ENCODE peak calls at places on chromosomes 13 and 19, in nine cellular contexts. One of them, this sample, is unnamed.

GRCh38 chr19:42512743-42513304 is 15.5 kb downstream of the CEACAM1 start:
- DNase-seq in AG09309: no peak
- DNase-seq in amygdala: no peak
- DNase-seq in astrocyte: no peak
- DNase-seq in activated CD4-positive, alpha-beta T cell treated with anti-CD3 and anti-CD28 coated beads, Interleukin-2, amount 50 U/mL, for 24 hours: no peak
- DNase-seq in stimulated activated CD8-positive, alpha-beta memory T cell treated with anti-CD3 and anti-CD28 coated beads, Interleukin-2, amount 100 ng/mL, for 1 hour: no peak
- DNase-seq in activated CD4-positive, CD25-positive, alpha-beta regulatory T cell: no peak
- DNase-seq in NCI-H748 treated with DMSO at 0.1 percent for 48 hours: no peak
- DNase-seq in left ventricle myocardium superior: no peak
- DNase-seq in this sample: no peak

GRCh38 chr19:58498316-58499020 is 13.3 kb downstream of the SLC27A5 start:
- DNase-seq in amygdala: no peak
- DNase-seq in activated CD4-positive, CD25-positive, alpha-beta regulatory T cell: no peak
- DNase-seq in NCI-H748 treated with DMSO at 0.1 percent for 48 hours: no peak
- DNase-seq in AG09309: no peak
- DNase-seq in activated CD4-positive, alpha-beta T cell treated with anti-CD3 and anti-CD28 coated beads, Interleukin-2, amount 50 U/mL, for 24 hours: no peak
- DNase-seq in stimulated activated CD8-positive, alpha-beta memory T cell treated with anti-CD3 and anti-CD28 coated beads, Interleukin-2, amount 100 ng/mL, for 1 hour: no peak
- DNase-seq in astrocyte: no peak
- DNase-seq in left ventricle myocardium superior: peak
- DNase-seq in this sample: no peak

GRCh38 chr19:45601115-45601514 is 897 bp downstream of the GPR4 start:
- DNase-seq in NCI-H748 treated with DMSO at 0.1 percent for 48 hours: no peak
- DNase-seq in AG09309: no peak
- DNase-seq in activated CD4-positive, alpha-beta T cell treated with anti-CD3 and anti-CD28 coated beads, Interleukin-2, amount 50 U/mL, for 24 hours: no peak
- DNase-seq in astrocyte: no peak
- DNase-seq in left ventricle myocardium superior: no peak
- DNase-seq in amygdala: no peak
- DNase-seq in activated CD4-positive, CD25-positive, alpha-beta regulatory T cell: no peak
- DNase-seq in stimulated activated CD8-positive, alpha-beta memory T cell treated with anti-CD3 and anti-CD28 coated beads, Interleukin-2, amount 100 ng/mL, for 1 hour: no peak
- DNase-seq in this sample: no peak

GRCh38 chr13:30972888-30973377 is 40.5 kb downstream of the TEX26 start:
- DNase-seq in AG09309: peak
- DNase-seq in activated CD4-positive, CD25-positive, alpha-beta regulatory T cell: no peak
- DNase-seq in left ventricle myocardium superior: no peak
- DNase-seq in astrocyte: peak
- DNase-seq in stimulated activated CD8-positive, alpha-beta memory T cell treated with anti-CD3 and anti-CD28 coated beads, Interleukin-2, amount 100 ng/mL, for 1 hour: no peak
- DNase-seq in activated CD4-positive, alpha-beta T cell treated with anti-CD3 and anti-CD28 coated beads, Interleukin-2, amount 50 U/mL, for 24 hours: no peak
- DNase-seq in amygdala: no peak
- DNase-seq in NCI-H748 treated with DMSO at 0.1 percent for 48 hours: no peak
- DNase-seq in this sample: no peak

GRCh38 chr19:48625891-48626327 is 6.6 kb downstream of the SPHK2 start:
- DNase-seq in activated CD4-positive, alpha-beta T cell treated with anti-CD3 and anti-CD28 coated beads, Interleukin-2, amount 50 U/mL, for 24 hours: no peak
- DNase-seq in stimulated activated CD8-positive, alpha-beta memory T cell treated with anti-CD3 and anti-CD28 coated beads, Interleukin-2, amount 100 ng/mL, for 1 hour: no peak
- DNase-seq in astrocyte: no peak
- DNase-seq in AG09309: no peak
- DNase-seq in left ventricle myocardium superior: no peak
- DNase-seq in NCI-H748 treated with DMSO at 0.1 percent for 48 hours: no peak
- DNase-seq in activated CD4-positive, CD25-positive, alpha-beta regulatory T cell: no peak
- DNase-seq in amygdala: no peak
- DNase-seq in this sample: no peak

GRCh38 chr13:75263741-75264407 is 218.1 kb downstream of the TBC1D4 start:
- DNase-seq in AG09309: peak
- DNase-seq in left ventricle myocardium superior: no peak
- DNase-seq in activated CD4-positive, alpha-beta T cell treated with anti-CD3 and anti-CD28 coated beads, Interleukin-2, amount 50 U/mL, for 24 hours: no peak
- DNase-seq in NCI-H748 treated with DMSO at 0.1 percent for 48 hours: no peak
- DNase-seq in amygdala: no peak
- DNase-seq in activated CD4-positive, CD25-positive, alpha-beta regulatory T cell: no peak
- DNase-seq in astrocyte: peak
- DNase-seq in stimulated activated CD8-positive, alpha-beta memory T cell treated with anti-CD3 and anti-CD28 coated beads, Interleukin-2, amount 100 ng/mL, for 1 hour: no peak
- DNase-seq in this sample: no peak

GRCh38 chr13:59547950-59548349 is 615.8 kb downstream of the DIAPH3 start:
- DNase-seq in amygdala: no peak
- DNase-seq in activated CD4-positive, alpha-beta T cell treated with anti-CD3 and anti-CD28 coated beads, Interleukin-2, amount 50 U/mL, for 24 hours: no peak
- DNase-seq in activated CD4-positive, CD25-positive, alpha-beta regulatory T cell: no peak
- DNase-seq in NCI-H748 treated with DMSO at 0.1 percent for 48 hours: no peak
- DNase-seq in left ventricle myocardium superior: no peak
- DNase-seq in AG09309: no peak
- DNase-seq in astrocyte: no peak
- DNase-seq in stimulated activated CD8-positive, alpha-beta memory T cell treated with anti-CD3 and anti-CD28 coated beads, Interleukin-2, amount 100 ng/mL, for 1 hour: no peak
- DNase-seq in this sample: no peak

GRCh38 chr13:99197257-99197651 is 3.4 kb upstream of the UBAC2 start:
- DNase-seq in activated CD4-positive, alpha-beta T cell treated with anti-CD3 and anti-CD28 coated beads, Interleukin-2, amount 50 U/mL, for 24 hours: no peak
- DNase-seq in stimulated activated CD8-positive, alpha-beta memory T cell treated with anti-CD3 and anti-CD28 coated beads, Interleukin-2, amount 100 ng/mL, for 1 hour: no peak
- DNase-seq in amygdala: no peak
- DNase-seq in astrocyte: no peak
- DNase-seq in NCI-H748 treated with DMSO at 0.1 percent for 48 hours: no peak
- DNase-seq in left ventricle myocardium superior: no peak
- DNase-seq in activated CD4-positive, CD25-positive, alpha-beta regulatory T cell: no peak
- DNase-seq in AG09309: no peak
- DNase-seq in this sample: no peak

GRCh38 chr13:110475550-110476219 is 85.8 kb downstream of the RAB20 start:
- DNase-seq in activated CD4-positive, alpha-beta T cell treated with anti-CD3 and anti-CD28 coated beads, Interleukin-2, amount 50 U/mL, for 24 hours: no peak
- DNase-seq in NCI-H748 treated with DMSO at 0.1 percent for 48 hours: no peak
- DNase-seq in stimulated activated CD8-positive, alpha-beta memory T cell treated with anti-CD3 and anti-CD28 coated beads, Interleukin-2, amount 100 ng/mL, for 1 hour: no peak
- DNase-seq in activated CD4-positive, CD25-positive, alpha-beta regulatory T cell: no peak
- DNase-seq in astrocyte: no peak
- DNase-seq in amygdala: no peak
- DNase-seq in left ventricle myocardium superior: no peak
- DNase-seq in AG09309: no peak
- DNase-seq in this sample: no peak

GRCh38 chr13:44652223-44652622 is 76.1 kb upstream of the TSC22D1 start:
- DNase-seq in activated CD4-positive, alpha-beta T cell treated with anti-CD3 and anti-CD28 coated beads, Interleukin-2, amount 50 U/mL, for 24 hours: no peak
- DNase-seq in AG09309: no peak
- DNase-seq in astrocyte: no peak
- DNase-seq in left ventricle myocardium superior: no peak
- DNase-seq in NCI-H748 treated with DMSO at 0.1 percent for 48 hours: no peak
- DNase-seq in activated CD4-positive, CD25-positive, alpha-beta regulatory T cell: no peak
- DNase-seq in amygdala: no peak
- DNase-seq in stimulated activated CD8-positive, alpha-beta memory T cell treated with anti-CD3 and anti-CD28 coated beads, Interleukin-2, amount 100 ng/mL, for 1 hour: no peak
- DNase-seq in this sample: no peak

GRCh38 chr19:58279042-58279924 is 528 bp downstream of the ZNF8 start:
- DNase-seq in left ventricle myocardium superior: peak
- DNase-seq in astrocyte: peak
- DNase-seq in activated CD4-positive, alpha-beta T cell treated with anti-CD3 and anti-CD28 coated beads, Interleukin-2, amount 50 U/mL, for 24 hours: peak
- DNase-seq in stimulated activated CD8-positive, alpha-beta memory T cell treated with anti-CD3 and anti-CD28 coated beads, Interleukin-2, amount 100 ng/mL, for 1 hour: no peak
- DNase-seq in amygdala: peak
- DNase-seq in activated CD4-positive, CD25-positive, alpha-beta regulatory T cell: peak
- DNase-seq in AG09309: peak
- DNase-seq in NCI-H748 treated with DMSO at 0.1 percent for 48 hours: peak
- DNase-seq in this sample: peak

GRCh38 chr13:98938801-98939200 is 39.1 kb downstream of the DOCK9 start:
- DNase-seq in activated CD4-positive, CD25-positive, alpha-beta regulatory T cell: no peak
- DNase-seq in left ventricle myocardium superior: no peak
- DNase-seq in activated CD4-positive, alpha-beta T cell treated with anti-CD3 and anti-CD28 coated beads, Interleukin-2, amount 50 U/mL, for 24 hours: no peak
- DNase-seq in AG09309: no peak
- DNase-seq in NCI-H748 treated with DMSO at 0.1 percent for 48 hours: no peak
- DNase-seq in stimulated activated CD8-positive, alpha-beta memory T cell treated with anti-CD3 and anti-CD28 coated beads, Interleukin-2, amount 100 ng/mL, for 1 hour: no peak
- DNase-seq in astrocyte: no peak
- DNase-seq in amygdala: no peak
- DNase-seq in this sample: no peak

GRCh38 chr13:24233351-24233901 is 72.9 kb downstream of the SPATA13 start:
- DNase-seq in activated CD4-positive, CD25-positive, alpha-beta regulatory T cell: no peak
- DNase-seq in NCI-H748 treated with DMSO at 0.1 percent for 48 hours: no peak
- DNase-seq in activated CD4-positive, alpha-beta T cell treated with anti-CD3 and anti-CD28 coated beads, Interleukin-2, amount 50 U/mL, for 24 hours: no peak
- DNase-seq in astrocyte: peak
- DNase-seq in left ventricle myocardium superior: no peak
- DNase-seq in amygdala: no peak
- DNase-seq in AG09309: peak
- DNase-seq in stimulated activated CD8-positive, alpha-beta memory T cell treated with anti-CD3 and anti-CD28 coated beads, Interleukin-2, amount 100 ng/mL, for 1 hour: no peak
- DNase-seq in this sample: no peak

GRCh38 chr19:18589380-18590272 is 1.0 kb downstream of the REX1BD start:
- DNase-seq in amygdala: peak
- DNase-seq in stimulated activated CD8-positive, alpha-beta memory T cell treated with anti-CD3 and anti-CD28 coated beads, Interleukin-2, amount 100 ng/mL, for 1 hour: peak
- DNase-seq in activated CD4-positive, alpha-beta T cell treated with anti-CD3 and anti-CD28 coated beads, Interleukin-2, amount 50 U/mL, for 24 hours: peak
- DNase-seq in NCI-H748 treated with DMSO at 0.1 percent for 48 hours: peak
- DNase-seq in activated CD4-positive, CD25-positive, alpha-beta regulatory T cell: peak
- DNase-seq in astrocyte: peak
- DNase-seq in left ventricle myocardium superior: peak
- DNase-seq in AG09309: no peak
- DNase-seq in this sample: peak

GRCh38 chr13:46388846-46389245 is 1.8 kb upstream of the RUBCNL start:
- DNase-seq in activated CD4-positive, alpha-beta T cell treated with anti-CD3 and anti-CD28 coated beads, Interleukin-2, amount 50 U/mL, for 24 hours: no peak
- DNase-seq in NCI-H748 treated with DMSO at 0.1 percent for 48 hours: no peak
- DNase-seq in AG09309: no peak
- DNase-seq in left ventricle myocardium superior: no peak
- DNase-seq in amygdala: no peak
- DNase-seq in astrocyte: no peak
- DNase-seq in stimulated activated CD8-positive, alpha-beta memory T cell treated with anti-CD3 and anti-CD28 coated beads, Interleukin-2, amount 100 ng/mL, for 1 hour: no peak
- DNase-seq in activated CD4-positive, CD25-positive, alpha-beta regulatory T cell: no peak
- DNase-seq in this sample: peak

GRCh38 chr13:21603531-21604448 is at the start of gene MICU2:
- DNase-seq in NCI-H748 treated with DMSO at 0.1 percent for 48 hours: peak
- DNase-seq in activated CD4-positive, CD25-positive, alpha-beta regulatory T cell: peak
- DNase-seq in stimulated activated CD8-positive, alpha-beta memory T cell treated with anti-CD3 and anti-CD28 coated beads, Interleukin-2, amount 100 ng/mL, for 1 hour: peak
- DNase-seq in astrocyte: peak
- DNase-seq in left ventricle myocardium superior: peak
- DNase-seq in amygdala: peak
- DNase-seq in activated CD4-positive, alpha-beta T cell treated with anti-CD3 and anti-CD28 coated beads, Interleukin-2, amount 50 U/mL, for 24 hours: peak
- DNase-seq in AG09309: peak
- DNase-seq in this sample: peak

GRCh38 chr19:43439183-43440063 is 24.7 kb downstream of the TEX101 start:
- DNase-seq in activated CD4-positive, alpha-beta T cell treated with anti-CD3 and anti-CD28 coated beads, Interleukin-2, amount 50 U/mL, for 24 hours: no peak
- DNase-seq in amygdala: no peak
- DNase-seq in left ventricle myocardium superior: no peak
- DNase-seq in astrocyte: peak
- DNase-seq in activated CD4-positive, CD25-positive, alpha-beta regulatory T cell: peak
- DNase-seq in NCI-H748 treated with DMSO at 0.1 percent for 48 hours: peak
- DNase-seq in AG09309: no peak
- DNase-seq in stimulated activated CD8-positive, alpha-beta memory T cell treated with anti-CD3 and anti-CD28 coated beads, Interleukin-2, amount 100 ng/mL, for 1 hour: no peak
- DNase-seq in this sample: peak

GRCh38 chr13:30463820-30464495 is 1.8 kb downstream of the HMGB1 start:
- DNase-seq in activated CD4-positive, alpha-beta T cell treated with anti-CD3 and anti-CD28 coated beads, Interleukin-2, amount 50 U/mL, for 24 hours: peak
- DNase-seq in left ventricle myocardium superior: peak
- DNase-seq in activated CD4-positive, CD25-positive, alpha-beta regulatory T cell: peak
- DNase-seq in amygdala: no peak
- DNase-seq in NCI-H748 treated with DMSO at 0.1 percent for 48 hours: peak
- DNase-seq in stimulated activated CD8-positive, alpha-beta memory T cell treated with anti-CD3 and anti-CD28 coated beads, Interleukin-2, amount 100 ng/mL, for 1 hour: peak
- DNase-seq in AG09309: no peak
- DNase-seq in astrocyte: peak
- DNase-seq in this sample: peak

GRCh38 chr13:98272549-98272948 is 95.5 kb upstream of the RNF113B start:
- DNase-seq in NCI-H748 treated with DMSO at 0.1 percent for 48 hours: peak
- DNase-seq in activated CD4-positive, CD25-positive, alpha-beta regulatory T cell: no peak
- DNase-seq in activated CD4-positive, alpha-beta T cell treated with anti-CD3 and anti-CD28 coated beads, Interleukin-2, amount 50 U/mL, for 24 hours: no peak
- DNase-seq in left ventricle myocardium superior: no peak
- DNase-seq in AG09309: no peak
- DNase-seq in astrocyte: no peak
- DNase-seq in stimulated activated CD8-positive, alpha-beta memory T cell treated with anti-CD3 and anti-CD28 coated beads, Interleukin-2, amount 100 ng/mL, for 1 hour: no peak
- DNase-seq in amygdala: no peak
- DNase-seq in this sample: no peak

GRCh38 chr19:31185261-31185660 is 164.0 kb downstream of the TSHZ3 start:
- DNase-seq in activated CD4-positive, alpha-beta T cell treated with anti-CD3 and anti-CD28 coated beads, Interleukin-2, amount 50 U/mL, for 24 hours: no peak
- DNase-seq in activated CD4-positive, CD25-positive, alpha-beta regulatory T cell: no peak
- DNase-seq in stimulated activated CD8-positive, alpha-beta memory T cell treated with anti-CD3 and anti-CD28 coated beads, Interleukin-2, amount 100 ng/mL, for 1 hour: no peak
- DNase-seq in amygdala: no peak
- DNase-seq in left ventricle myocardium superior: no peak
- DNase-seq in astrocyte: no peak
- DNase-seq in NCI-H748 treated with DMSO at 0.1 percent for 48 hours: no peak
- DNase-seq in AG09309: no peak
- DNase-seq in this sample: no peak

GRCh38 chr13:99956473-99957349 is 14.9 kb downstream of the ZIC5 start:
- DNase-seq in amygdala: no peak
- DNase-seq in left ventricle myocardium superior: no peak
- DNase-seq in NCI-H748 treated with DMSO at 0.1 percent for 48 hours: peak
- DNase-seq in stimulated activated CD8-positive, alpha-beta memory T cell treated with anti-CD3 and anti-CD28 coated beads, Interleukin-2, amount 100 ng/mL, for 1 hour: no peak
- DNase-seq in activated CD4-positive, alpha-beta T cell treated with anti-CD3 and anti-CD28 coated beads, Interleukin-2, amount 50 U/mL, for 24 hours: no peak
- DNase-seq in AG09309: no peak
- DNase-seq in activated CD4-positive, CD25-positive, alpha-beta regulatory T cell: no peak
- DNase-seq in astrocyte: no peak
- DNase-seq in this sample: no peak

GRCh38 chr13:110562696-110563462 is 1.4 kb upstream of the RAB20 start:
- DNase-seq in amygdala: no peak
- DNase-seq in activated CD4-positive, CD25-positive, alpha-beta regulatory T cell: no peak
- DNase-seq in stimulated activated CD8-positive, alpha-beta memory T cell treated with anti-CD3 and anti-CD28 coated beads, Interleukin-2, amount 100 ng/mL, for 1 hour: no peak
- DNase-seq in AG09309: no peak
- DNase-seq in activated CD4-positive, alpha-beta T cell treated with anti-CD3 and anti-CD28 coated beads, Interleukin-2, amount 50 U/mL, for 24 hours: no peak
- DNase-seq in NCI-H748 treated with DMSO at 0.1 percent for 48 hours: no peak
- DNase-seq in astrocyte: no peak
- DNase-seq in left ventricle myocardium superior: no peak
- DNase-seq in this sample: no peak

This sample was measured in RWPE1.